ENCODE peak calls at places on chromosomes 5 and 9, in nine cellular contexts. X, L, N, G, Y, O, K, J and U are unnamed samples.

GRCh38 chr9:96413312-96414221 is 4.6 kb downstream of the ZNF367 start:
- DNase-seq in J (no peak), Y (no peak), O (no peak), X (peak; percentile 72), G (no peak), L (peak; percentile 16), K (peak; percentile 34), N (no peak), U (no peak)

GRCh38 chr9:5629312-5630037 is 568 bp downstream of the RIC1 start:
- DNase-seq in L (peak; percentile 64), O (peak; percentile 58), Y (peak; percentile 33), N (no peak), J (peak; percentile 78), X (peak; percentile 82), G (peak; percentile 53), K (peak; percentile 37), U (peak; percentile 24)

GRCh38 chr5:122581629-122582028 is 193.3 kb upstream of the SNX2 start:
- DNase-seq in G (peak; percentile 4), Y (no peak), L (no peak), K (no peak), N (no peak), J (no peak), O (no peak), X (no peak), U (no peak)

GRCh38 chr5:14035859-14036440 is 91.5 kb upstream of the DNAH5 start:
- DNase-seq in X (peak; percentile 72), Y (peak; percentile 85), G (peak; percentile 59), J (no peak), K (peak; percentile 19), O (peak; percentile 13), L (peak; percentile 51), N (peak; percentile 99), U (no peak)

GRCh38 chr5:174752121-174752520 is 27.7 kb downstream of the MSX2 start:
- DNase-seq in L (no peak), K (no peak), G (no peak), N (no peak), J (no peak), Y (no peak), O (no peak), X (no peak), U (no peak)

GRCh38 chr5:71972777-71973473 is 134.3 kb upstream of the MAP1B start:
- DNase-seq in O (no peak), Y (no peak), G (peak; percentile 67), X (no peak), N (no peak), J (no peak), L (no peak), K (no peak), U (no peak)

GRCh38 chr5:172533058-172533398 is 78.7 kb upstream of the SH3PXD2B start:
- DNase-seq in J (peak; percentile 44), G (no peak), N (no peak), K (peak; percentile 4), Y (peak; percentile 16), L (no peak), X (no peak), O (no peak), U (no peak)

GRCh38 chr5:124561451-124561850 is 185.0 kb downstream of the ZNF608 start:
- DNase-seq in N (no peak), O (no peak), L (no peak), Y (no peak), K (no peak), G (no peak), X (no peak), J (no peak), U (no peak)

GRCh38 chr5:179325296-179326031 is 19.8 kb downstream of the ADAMTS2 start:
- DNase-seq in L (no peak), J (peak; percentile 69), N (no peak), G (no peak), O (no peak), Y (no peak), K (no peak), X (no peak), U (no peak)

GRCh38 chr5:112635771-112636170 is 101.9 kb upstream of the APC start:
- DNase-seq in N (no peak), X (peak; percentile 3), L (no peak), K (no peak), O (no peak), Y (no peak), J (no peak), G (no peak), U (no peak)

GRCh38 chr5:31866166-31866565 is 227.2 kb downstream of the PDZD2 start:
- DNase-seq in Y (no peak), O (no peak), G (no peak), N (no peak), X (no peak), L (no peak), K (no peak), J (no peak), U (no peak)

GRCh38 chr5:109483395-109483974 is 73.7 kb upstream of the PJA2 start:
- DNase-seq in Y (no peak), K (no peak), O (no peak), G (no peak), N (no peak), L (no peak), X (peak; percentile 26), J (no peak), U (no peak)

GRCh38 chr5:132215329-132215728 is 12.3 kb downstream of the P4HA2 start:
- DNase-seq in X (no peak), N (peak; percentile 97), J (peak; percentile 92), G (no peak), L (peak; percentile 93), O (no peak), K (no peak), Y (peak; percentile 84), U (no peak)

GRCh38 chr9:112884721-112885120 is 6.0 kb downstream of the SLC46A2 start:
- DNase-seq in O (no peak), Y (no peak), N (no peak), G (no peak), J (no peak), X (no peak), K (no peak), L (no peak), U (no peak)

GRCh38 chr9:114002986-114003740 is 74.9 kb downstream of the AMBP start:
- DNase-seq in Y (no peak), O (peak; percentile 1), X (no peak), N (no peak), J (peak; percentile 25), G (no peak), L (peak; percentile 2), K (no peak), U (no peak)

GRCh38 chr5:176610430-176610763 is 441 bp upstream of the GPRIN1 start:
- DNase-seq in X (no peak), J (no peak), G (no peak), Y (no peak), L (no peak), K (no peak), O (no peak), N (no peak), U (no peak)

GRCh38 chr5:176608142-176608705 is 1.7 kb downstream of the GPRIN1 start:
- DNase-seq in N (no peak), G (no peak), L (no peak), Y (no peak), K (no peak), J (no peak), X (no peak), O (no peak), U (no peak)

GRCh38 chr5:176608937-176609723 is 826 bp downstream of the GPRIN1 start:
- DNase-seq in G (no peak), L (no peak), K (no peak), Y (no peak), N (no peak), X (no peak), O (no peak), J (no peak), U (no peak)

GRCh38 chr5:176611435-176611834 is 1.5 kb upstream of the GPRIN1 start:
- DNase-seq in Y (peak; percentile 83), N (peak; percentile 81), G (peak; percentile 91), X (peak; percentile 81), K (no peak), O (peak; percentile 83), L (peak; percentile 81), J (no peak), U (peak; percentile 43)

GRCh38 chr5:176609724-176610429 is at the start of gene GPRIN1:
- DNase-seq in J (no peak), X (peak; percentile 57), L (peak; percentile 20), Y (peak; percentile 90), K (peak; percentile 96), N (no peak), G (peak; percentile 93), O (peak; percentile 81), U (peak; percentile 20)
- TF ChIP-seq CTCF in J (no peak), X (no peak), L (peak; percentile 38), Y (peak; percentile 50), K (peak; percentile 49), N (peak; percentile 55), G (peak; percentile 24), O (no peak), U (no peak)

GRCh38 chr9:134344068-134344820 is 18.0 kb downstream of the RXRA start:
- DNase-seq in X (no peak), N (no peak), O (no peak), Y (no peak), J (no peak), G (no peak), L (peak; percentile 57), K (no peak), U (no peak)
- TF ChIP-seq CTCF in X (peak; percentile 6), N (no peak), O (no peak), Y (no peak), J (peak; percentile 16), G (peak; percentile 8), L (no peak), K (no peak), U (no peak)

GRCh38 chr9:33787839-33788238 is 7.5 kb upstream of the PRSS3 start:
- DNase-seq in G (no peak), K (no peak), L (peak; percentile 44), Y (no peak), J (no peak), O (no peak), X (no peak), N (no peak), U (no peak)
- TF ChIP-seq CTCF in G (peak; percentile 12), K (peak; percentile 6), L (peak; percentile 49), Y (no peak), J (no peak), O (no peak), X (peak; percentile 17), N (peak; percentile 13), U (no peak)

GRCh38 chr5:73437126-73438047 is 11.2 kb downstream of the FOXD1 start:
- DNase-seq in L (no peak), X (peak; percentile 65), Y (peak; percentile 86), O (peak; percentile 72), N (peak; percentile 30), G (peak; percentile 65), J (no peak), K (no peak), U (no peak)
- TF ChIP-seq CTCF in L (no peak), X (peak; percentile 45), Y (peak; percentile 60), O (no peak), N (peak; percentile 79), G (peak; percentile 6), J (no peak), K (no peak), U (no peak)